ENCODE peak calls at places on chromosomes 7 and 10, in five cellular contexts. C, R, T, I and M are unnamed samples.

GRCh38 chr10:125206618-125207017 is 46.3 kb upstream of the CTBP2 start:
- DNase-seq in C (no peak), R (no peak), T (no peak), I (no peak), M (no peak)

GRCh38 chr10:101769541-101770180 is 6.3 kb downstream of the FGF8 start:
- DNase-seq in C (no peak), R (no peak), T (no peak), I (no peak), M (no peak)

GRCh38 chr7:149007615-149008014 is 20.7 kb downstream of the PDIA4 start:
- DNase-seq in C (peak), R (no peak), T (no peak), I (peak), M (no peak)

GRCh38 chr7:25849361-25850184 is 302.4 kb upstream of the NFE2L3 start:
- DNase-seq in C (no peak), R (peak), T (no peak), I (peak), M (peak)

GRCh38 chr7:4707980-4708411 is 25.9 kb downstream of the FOXK1 start:
- DNase-seq in C (no peak), R (no peak), T (no peak), I (no peak), M (no peak)

GRCh38 chr10:35336084-35336831 is at the start of gene CCNY:
- DNase-seq in C (peak), R (peak), T (peak), I (peak), M (no peak)

GRCh38 chr10:78438094-78438906 is 404.6 kb downstream of the RPS24 start:
- DNase-seq in C (no peak), R (no peak), T (no peak), I (no peak), M (no peak)

GRCh38 chr10:107880185-107880584 is 715.7 kb upstream of the SORCS1 start:
- DNase-seq in C (no peak), R (no peak), T (no peak), I (no peak), M (no peak)

GRCh38 chr10:126122856-126123255 is 226.5 kb downstream of the FANK1 start:
- DNase-seq in C (no peak), R (no peak), T (no peak), I (no peak), M (no peak)

GRCh38 chr10:101782811-101783735 is at the start of gene NPM3:
- DNase-seq in C (peak), R (peak), T (peak), I (peak), M (peak)

GRCh38 chr10:10872706-10873276 is 144.9 kb upstream of the CELF2 start:
- DNase-seq in C (no peak), R (peak), T (no peak), I (no peak), M (no peak)

GRCh38 chr7:148867571-148868377 is 16.3 kb downstream of the EZH2 start:
- DNase-seq in C (no peak), R (no peak), T (no peak), I (no peak), M (no peak)

GRCh38 chr7:64999165-65000004 is 7.1 kb downstream of the ERV3-1 start:
- DNase-seq in C (peak), R (peak), T (no peak), I (no peak), M (peak)

GRCh38 chr10:73910764-73911552 is at the start of gene PLAU:
- DNase-seq in C (peak), R (no peak), T (peak), I (peak), M (no peak)

GRCh38 chr7:50491943-50492342 is 41.8 kb upstream of the FIGNL1 start:
- DNase-seq in C (no peak), R (no peak), T (no peak), I (no peak), M (no peak)

GRCh38 chr10:97319671-97320479 is 804 bp downstream of the FRAT1 start:
- DNase-seq in C (peak), R (no peak), T (peak), I (peak), M (no peak)

GRCh38 chr7:132155715-132156114 is 420.6 kb downstream of the PLXNA4 start:
- DNase-seq in C (no peak), R (no peak), T (no peak), I (no peak), M (no peak)

GRCh38 chr7:132154248-132154647 is 422.0 kb downstream of the PLXNA4 start:
- DNase-seq in C (no peak), R (no peak), T (no peak), I (no peak), M (no peak)

GRCh38 chr7:132152490-132152889 is 423.8 kb downstream of the PLXNA4 start:
- DNase-seq in C (no peak), R (no peak), T (no peak), I (no peak), M (no peak)

GRCh38 chr7:132158166-132158565 is 418.1 kb downstream of the PLXNA4 start:
- DNase-seq in C (no peak), R (no peak), T (no peak), I (no peak), M (no peak)

DNA sequence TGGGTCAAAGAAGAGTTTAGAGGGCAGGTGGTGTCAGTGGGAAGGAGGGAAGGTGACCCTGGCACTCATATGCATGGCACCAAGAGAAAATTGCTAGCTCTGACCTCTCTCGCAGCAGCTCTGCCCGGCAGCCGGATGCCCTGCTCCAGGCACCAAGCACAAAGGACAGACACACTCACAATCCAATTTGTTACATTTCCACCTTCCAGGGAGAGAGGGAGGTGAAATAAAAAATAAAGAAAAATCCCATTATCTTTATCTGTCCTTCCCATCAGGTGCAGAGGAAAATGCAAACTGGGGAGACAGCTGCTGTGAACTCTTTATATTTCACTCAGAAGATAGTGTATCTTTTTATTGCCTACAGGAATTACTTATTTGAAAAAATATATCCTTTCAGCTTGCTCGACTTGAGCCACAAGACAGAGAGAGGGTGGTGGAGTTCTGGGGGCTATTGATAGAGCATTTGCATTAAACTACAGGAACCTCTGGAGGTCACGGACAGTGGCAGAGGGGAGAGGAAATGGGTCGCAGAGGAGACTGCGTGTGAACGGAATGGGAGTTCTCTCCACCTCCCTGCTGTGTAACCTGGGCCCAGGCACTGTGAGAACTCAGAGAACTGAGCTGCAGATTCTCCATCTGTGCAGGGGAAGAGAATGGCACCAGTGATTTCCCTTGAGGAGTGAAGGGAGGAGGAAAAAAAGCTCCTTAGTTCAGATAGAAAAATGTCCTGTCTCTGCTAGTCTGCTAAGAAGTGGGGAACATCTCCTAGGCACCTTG is 421.4 kb downstream of the PLXNA4 start:
- DNase-seq in C (no peak), R (no peak), T (no peak), I (no peak), M (no peak)
- H3K4me3 ChIP-seq in C (no peak), R (no peak), T (no peak), I (no peak), M (no peak)

GRCh38 chr10:95963992-95964391 is 56.2 kb downstream of the CC2D2B start:
- DNase-seq in C (no peak), R (no peak), T (no peak), I (no peak), M (no peak)

GRCh38 chr10:95963202-95963991 is 55.6 kb downstream of the CC2D2B start:
- DNase-seq in C (no peak), R (no peak), T (peak), I (no peak), M (no peak)

GRCh38 chr10:95964786-95965185 is 57.0 kb downstream of the CC2D2B start:
- DNase-seq in C (no peak), R (peak), T (no peak), I (peak), M (no peak)
- H3K4me3 ChIP-seq in C (no peak), R (no peak), T (no peak), I (no peak), M (no peak)

GRCh38 chr7:18508441-18509427 is 13.2 kb downstream of the HDAC9 start:
- DNase-seq in C (no peak), R (peak), T (no peak), I (peak), M (peak)
- H3K4me3 ChIP-seq in C (no peak), R (peak), T (no peak), I (peak), M (peak)

GRCh38 chr7:80263321-80263720 is 128.7 kb downstream of the GNAI1 start:
- DNase-seq in C (no peak), R (peak), T (no peak), I (peak), M (no peak)

GRCh38 chr7:80264769-80265168 is 130.1 kb downstream of the GNAI1 start:
- DNase-seq in C (no peak), R (no peak), T (no peak), I (no peak), M (no peak)

DNA sequence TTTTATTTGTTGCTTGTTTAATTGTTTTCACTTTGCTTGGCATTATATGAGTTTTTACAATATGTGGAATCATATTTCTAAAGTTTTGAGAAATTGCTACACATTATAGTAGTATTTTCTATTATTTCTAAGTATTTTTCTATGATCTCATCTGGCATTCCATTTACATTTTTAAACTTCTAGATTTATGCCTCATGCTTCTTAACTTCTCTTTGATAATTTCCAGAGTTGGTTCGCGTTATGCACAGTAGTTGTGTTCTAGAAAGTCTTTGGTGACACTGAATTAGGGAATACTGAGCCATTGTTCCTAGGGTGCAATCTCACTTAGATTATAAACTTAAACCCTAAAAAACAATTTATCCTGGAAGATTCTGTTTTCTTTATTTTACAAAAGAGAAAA is 129.2 kb downstream of the GNAI1 start:
- DNase-seq in C (no peak), R (no peak), T (no peak), I (peak), M (no peak)
- H3K4me3 ChIP-seq in C (no peak), R (no peak), T (no peak), I (peak), M (no peak)

GRCh38 chr7:94649313-94649924 is 6.5 kb downstream of the SGCE start:
- DNase-seq in C (no peak), R (no peak), T (no peak), I (no peak), M (peak)
- H3K4me3 ChIP-seq in C (no peak), R (peak), T (no peak), I (no peak), M (peak)

GRCh38 chr7:32579776-32580175 is 84.5 kb downstream of the AVL9 start:
- DNase-seq in C (no peak), R (no peak), T (no peak), I (no peak), M (no peak)

GRCh38 chr7:32583791-32584190 is 88.5 kb downstream of the AVL9 start:
- DNase-seq in C (no peak), R (no peak), T (no peak), I (peak), M (peak)

GRCh38 chr7:32577421-32577820 is 82.1 kb downstream of the AVL9 start:
- DNase-seq in C (no peak), R (no peak), T (no peak), I (no peak), M (no peak)

GRCh38 chr7:32582036-32582435 is 86.7 kb downstream of the AVL9 start:
- DNase-seq in C (no peak), R (no peak), T (no peak), I (peak), M (no peak)

GRCh38 chr7:32580646-32581045 is 85.4 kb downstream of the AVL9 start:
- DNase-seq in C (no peak), R (no peak), T (no peak), I (no peak), M (no peak)
- H3K4me3 ChIP-seq in C (no peak), R (no peak), T (no peak), I (no peak), M (no peak)